ENCODE peak calls at places on chromosomes 6 and 20, in seven cellular contexts. P is lung, I is pancreas, F is lower lobe of right lung, T is Calu3, X is tibial artery, W is HCT116. O is an unnamed sample.

GRCh38 chr20:46308258-46309157 is at the start of gene CDH22:
- DNase-seq in T (peak), F (peak), X (no peak), P (no peak), I (peak), W (peak), O (peak)

GRCh38 chr6:107304421-107305025 is 154.8 kb downstream of the PDSS2 start:
- DNase-seq in X (no peak), F (no peak), P (no peak), W (peak), T (peak), I (no peak), O (no peak)

GRCh38 chr6:155384343-155384742 is 70.1 kb upstream of the TFB1M start:
- DNase-seq in I (no peak), X (no peak), T (no peak), P (no peak), W (no peak), F (no peak), O (no peak)

GRCh38 chr6:579339-579738 is 77.6 kb downstream of the HUS1B start:
- DNase-seq in W (no peak), P (no peak), I (no peak), F (no peak), X (no peak), T (no peak), O (no peak)

GRCh38 chr6:46926481-46926880 is 4.7 kb upstream of the ADGRF5 start:
- DNase-seq in I (no peak), T (peak), W (no peak), P (no peak), F (no peak), X (no peak), O (no peak)

GRCh38 chr20:58712116-58712822 is 19.7 kb downstream of the NPEPL1 start:
- DNase-seq in X (peak), P (no peak), T (no peak), W (no peak), F (no peak), I (peak), O (no peak)

GRCh38 chr20:56439784-56440291 is 27.8 kb downstream of the CASS4 start:
- DNase-seq in F (peak), W (no peak), T (no peak), X (peak), P (peak), I (peak), O (peak)

GRCh38 chr6:10510592-10511367 is 10.4 kb upstream of the GCNT2 start:
- DNase-seq in X (no peak), W (peak), T (peak), P (peak), I (peak), F (peak), O (peak)

GRCh38 chr20:18133962-18134361 is 3.7 kb upstream of the KAT14 start:
- DNase-seq in X (no peak), P (peak), W (no peak), F (no peak), T (no peak), I (no peak), O (no peak)

GRCh38 chr20:53839423-53840176 is 230.8 kb downstream of the BCAS1 start:
- DNase-seq in X (no peak), P (peak), I (peak), F (peak), W (no peak), T (no peak), O (peak)

GRCh38 chr20:436476-436875 is 25.9 kb downstream of the TBC1D20 start:
- DNase-seq in X (no peak), T (no peak), W (no peak), I (no peak), F (no peak), P (no peak), O (no peak)

GRCh38 chr6:31829633-31830492 is 2.3 kb downstream of the HSPA1B start:
- DNase-seq in W (no peak), P (no peak), I (peak), F (peak), X (no peak), T (no peak), O (no peak)

GRCh38 chr6:148771212-148771601 is 24.4 kb downstream of the UST start:
- DNase-seq in F (peak), X (no peak), W (no peak), I (peak), T (no peak), P (peak), O (no peak)

GRCh38 chr6:16785496-16785895 is 24.2 kb upstream of the ATXN1 start:
- DNase-seq in W (no peak), F (no peak), P (no peak), I (no peak), X (no peak), T (no peak), O (no peak)

GRCh38 chr6:54598787-54599309 is 247.7 kb upstream of the FAM83B start:
- DNase-seq in I (no peak), F (no peak), W (no peak), X (no peak), P (no peak), T (no peak), O (no peak)

GRCh38 chr6:63245908-63246307 is 34.6 kb downstream of the FKBP1C start:
- DNase-seq in I (no peak), P (no peak), X (no peak), F (no peak), T (no peak), W (peak), O (no peak)

GRCh38 chr6:119285908-119286625 is 63.5 kb downstream of the MAN1A1 start:
- DNase-seq in P (no peak), F (no peak), I (no peak), T (no peak), W (no peak), X (no peak), O (no peak)

GRCh38 chr20:23235173-23236027 is 115.2 kb upstream of the NXT1 start:
- DNase-seq in W (peak), T (peak), P (peak), F (peak), I (no peak), X (peak), O (peak)

DNA sequence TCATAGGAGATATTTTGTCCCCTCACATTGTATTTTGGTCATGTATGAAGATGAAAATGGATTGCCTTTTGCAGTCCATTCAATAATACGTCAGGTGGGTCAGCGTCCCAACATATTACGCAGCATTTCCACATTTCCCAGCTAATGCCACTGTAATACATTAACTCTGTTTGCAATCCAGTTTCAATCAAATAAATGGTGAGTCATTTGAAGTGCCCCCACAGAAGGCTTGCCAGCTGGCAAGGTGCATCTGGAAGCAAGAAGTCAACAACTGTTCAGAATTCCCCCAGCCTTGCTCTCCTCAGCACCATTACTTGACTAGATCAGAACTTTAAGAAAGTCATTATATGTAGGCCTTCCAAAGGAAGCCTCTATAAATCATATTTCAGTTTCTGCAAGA is 50.4 kb downstream of the PHACTR1 start:
- DNase-seq in X (no peak), I (no peak), T (no peak), P (no peak), F (no peak), W (no peak), O (no peak)
- TF ChIP-seq CTCF in X (no peak), I (no peak), T (no peak), P (no peak), F (no peak), W (no peak), O (no peak)

DNA sequence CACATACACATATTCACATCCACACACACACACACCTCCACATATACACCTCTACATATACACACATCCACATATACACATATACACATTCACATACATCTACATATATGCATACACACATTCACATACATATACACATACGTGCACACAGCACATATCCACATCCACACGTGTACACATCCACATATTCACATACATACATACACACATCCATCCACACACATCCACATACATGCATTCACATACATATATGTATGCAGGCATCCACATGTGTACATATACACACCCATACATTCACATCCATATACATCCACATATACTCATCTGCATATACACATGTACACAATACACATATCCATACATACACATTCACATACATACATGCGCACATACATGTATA is 25.6 kb upstream of the NKX2-2 start:
- DNase-seq in W (no peak), X (no peak), I (no peak), T (no peak), P (no peak), F (no peak), O (no peak)
- TF ChIP-seq CTCF in W (no peak), X (no peak), I (no peak), T (no peak), P (no peak), F (no peak), O (no peak)

GRCh38 chr20:48150568-48150967 is 365.3 kb upstream of the SULF2 start:
- DNase-seq in F (no peak), I (no peak), W (no peak), T (no peak), P (no peak), X (no peak), O (no peak)

GRCh38 chr20:48148020-48148419 is 362.7 kb upstream of the SULF2 start:
- DNase-seq in F (no peak), W (no peak), P (no peak), T (no peak), I (no peak), X (no peak), O (no peak)

GRCh38 chr20:48148916-48149672 is 363.8 kb upstream of the SULF2 start:
- DNase-seq in X (no peak), I (no peak), W (no peak), P (no peak), T (no peak), F (no peak), O (no peak)

GRCh38 chr20:48147326-48147725 is 362.0 kb upstream of the SULF2 start:
- DNase-seq in T (no peak), I (no peak), P (no peak), X (no peak), W (no peak), F (no peak), O (no peak)

DNA sequence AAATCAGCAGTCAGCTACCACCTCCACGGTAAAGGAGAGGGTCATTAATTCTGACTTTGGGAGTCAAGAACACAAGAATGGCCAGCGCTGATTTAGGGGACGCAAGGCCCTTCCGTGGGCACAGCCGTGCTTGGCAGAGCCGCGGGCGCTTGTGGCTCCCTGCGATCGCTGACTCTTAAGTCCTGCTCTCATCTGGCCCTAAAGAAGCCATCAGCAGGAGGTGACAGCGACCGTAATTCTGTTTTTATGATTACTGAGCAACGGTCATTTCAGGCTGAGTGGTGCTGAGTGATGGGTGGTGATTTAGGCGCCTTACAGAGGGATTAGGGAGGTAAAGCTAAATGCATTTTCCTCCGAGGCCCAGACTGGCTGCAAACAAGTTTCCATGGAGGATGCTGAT is 364.6 kb upstream of the SULF2 start:
- DNase-seq in T (no peak), X (no peak), P (no peak), F (no peak), I (no peak), W (no peak), O (no peak)
- TF ChIP-seq CTCF in T (no peak), X (no peak), P (no peak), F (no peak), I (no peak), W (no peak), O (no peak)

GRCh38 chr6:157457787-157458186 is 76.8 kb downstream of the ZDHHC14 start:
- DNase-seq in W (no peak), F (no peak), P (no peak), I (no peak), X (no peak), T (no peak), O (no peak)

GRCh38 chr6:157460182-157460999 is 79.4 kb downstream of the ZDHHC14 start:
- DNase-seq in W (no peak), F (no peak), T (no peak), P (no peak), X (no peak), I (no peak), O (no peak)

GRCh38 chr6:157459327-157459726 is 78.3 kb downstream of the ZDHHC14 start:
- DNase-seq in F (no peak), P (no peak), X (no peak), I (no peak), W (no peak), T (no peak), O (no peak)

GRCh38 chr6:157462956-157463742 is 82.2 kb downstream of the ZDHHC14 start:
- DNase-seq in T (no peak), P (no peak), F (no peak), W (no peak), I (no peak), X (no peak), O (no peak)

GRCh38 chr6:157461000-157461915 is 80.3 kb downstream of the ZDHHC14 start:
- DNase-seq in I (peak), F (no peak), P (no peak), X (no peak), W (no peak), T (peak), O (no peak)
- TF ChIP-seq CTCF in I (no peak), F (peak), P (no peak), X (no peak), W (peak), T (no peak), O (no peak)

DNA sequence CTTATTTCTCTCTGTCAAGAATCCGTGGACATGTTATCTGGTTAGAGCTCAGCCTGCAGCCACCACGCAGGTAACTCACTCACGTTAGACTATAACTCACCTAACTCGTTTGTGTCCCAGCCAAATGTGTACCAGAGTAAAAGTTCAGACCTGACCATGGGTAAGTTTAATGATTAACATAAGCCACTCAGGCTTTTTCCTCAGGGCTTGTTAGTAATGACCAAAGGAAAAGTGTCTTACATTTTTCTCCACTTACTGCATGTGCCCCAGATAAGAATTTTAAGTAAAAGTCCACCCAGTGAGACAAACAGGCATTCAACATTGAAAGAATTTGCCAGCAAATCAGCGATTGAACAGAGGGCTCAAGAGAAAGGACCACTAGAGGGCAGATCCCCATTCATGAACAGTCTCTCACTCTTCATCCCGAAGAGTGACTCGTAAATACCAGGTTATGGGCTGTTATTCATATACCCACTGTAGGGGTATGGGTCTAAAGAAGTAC is at the start of gene PKHD1:
- DNase-seq in F (no peak), X (no peak), I (no peak), P (peak), W (peak), T (peak), O (no peak)
- TF ChIP-seq CTCF in F (peak), X (no peak), I (peak), P (no peak), W (peak), T (peak), O (no peak)